ENCODE peak calls at places on chromosomes 6 and 20, in eight cellular contexts. A is endodermal cell, L is esophagus squamous epithelium, T is nephron progenitor cell, B is cardiac fibroblast, V is activated B cell treated with CpG ODN at 0.5 μM for 24 hours, U is mammary epithelial cell, J is RWPE1. W is an unnamed sample.

GRCh38 chr20:2775139-2775538 is 25.3 kb downstream of the CPXM1 start:
- DNase-seq in A (no peak), L (no peak), T (no peak), B (no peak), V (no peak), U (no peak), J (no peak), W (no peak)

GRCh38 chr6:43873806-43874714 is 104.0 kb downstream of the VEGFA start:
- DNase-seq in A (peak; percentile 87), L (no peak), T (peak; percentile 41), B (no peak), V (no peak), U (no peak), J (no peak), W (no peak)

GRCh38 chr6:157381631-157382621 is 936 bp downstream of the ZDHHC14 start:
- DNase-seq in A (peak; percentile 73), L (no peak), T (peak; percentile 56), B (peak; percentile 53), V (peak; percentile 64), U (peak; percentile 41), J (peak; percentile 54), W (peak; percentile 55)

GRCh38 chr20:37669062-37669772 is 24.6 kb upstream of the CTNNBL1 start:
- DNase-seq in A (peak; percentile 70), L (no peak), T (no peak), B (no peak), V (no peak), U (peak; percentile 30), J (peak; percentile 56), W (no peak)

GRCh38 chr20:49603209-49603627 is 35.3 kb upstream of the PTGIS start:
- DNase-seq in A (peak; percentile 82), L (no peak), T (no peak), B (peak; percentile 44), V (no peak), U (no peak), J (no peak), W (no peak)

GRCh38 chr20:4018015-4018748 is 2.8 kb upstream of the RNF24 start:
- DNase-seq in A (no peak), L (no peak), T (no peak), B (peak; percentile 65), V (no peak), U (peak; percentile 77), J (peak; percentile 69), W (no peak)

GRCh38 chr6:40308533-40309306 is 278.4 kb downstream of the LRFN2 start:
- DNase-seq in A (peak; percentile 97), L (no peak), T (peak; percentile 92), B (peak; percentile 36), V (peak; percentile 19), U (peak; percentile 45), J (peak; percentile 54), W (peak; percentile 87)

GRCh38 chr6:93416575-93417420 is 2.6 kb downstream of the EPHA7 start:
- DNase-seq in A (peak; percentile 83), L (no peak), T (peak; percentile 69), B (peak; percentile 40), V (no peak), U (peak; percentile 11), J (peak; percentile 11), W (peak; percentile 54)

GRCh38 chr6:37517411-37517812 is 17.7 kb upstream of the CCDC167 start:
- DNase-seq in A (no peak), L (no peak), T (no peak), B (no peak), V (no peak), U (no peak), J (no peak), W (no peak)

GRCh38 chr20:19073584-19074198 is 138.8 kb upstream of the SLC24A3 start:
- DNase-seq in A (peak; percentile 82), L (no peak), T (peak; percentile 17), B (peak; percentile 3), V (no peak), U (no peak), J (no peak), W (no peak)

GRCh38 chr6:153104220-153104619 is 26.9 kb downstream of the RGS17 start:
- DNase-seq in A (no peak), L (no peak), T (no peak), B (peak; percentile 32), V (no peak), U (no peak), J (no peak), W (no peak)

GRCh38 chr20:62447143-62447869 is 20.0 kb upstream of the RBBP8NL start:
- DNase-seq in A (no peak), L (no peak), T (no peak), B (no peak), V (no peak), U (no peak), J (no peak), W (no peak)

GRCh38 chr6:159305159-159305558 is 136.0 kb downstream of the FNDC1 start:
- DNase-seq in A (no peak), L (no peak), T (no peak), B (no peak), V (no peak), U (no peak), J (no peak), W (no peak)

GRCh38 chr6:130744601-130745382 is 82.4 kb upstream of the SMLR1 start:
- DNase-seq in A (no peak), L (no peak), T (no peak), B (no peak), V (no peak), U (no peak), J (no peak), W (no peak)

GRCh38 chr6:130752292-130752691 is 74.9 kb upstream of the SMLR1 start:
- DNase-seq in A (no peak), L (no peak), T (no peak), B (no peak), V (no peak), U (no peak), J (no peak), W (no peak)

GRCh38 chr6:130754786-130755367 is 72.3 kb upstream of the SMLR1 start:
- DNase-seq in A (no peak), L (no peak), T (no peak), B (no peak), V (no peak), U (no peak), J (no peak), W (no peak)

GRCh38 chr6:130749402-130749801 is 77.8 kb upstream of the SMLR1 start:
- DNase-seq in A (peak; percentile 60), L (no peak), T (peak; percentile 5), B (no peak), V (no peak), U (peak; percentile 2), J (no peak), W (no peak)
- TF ChIP-seq CTCF in A (peak; percentile 21), L (no peak), T (no peak), B (no peak), V (no peak), U (no peak), J (no peak), W (no peak)

DNA sequence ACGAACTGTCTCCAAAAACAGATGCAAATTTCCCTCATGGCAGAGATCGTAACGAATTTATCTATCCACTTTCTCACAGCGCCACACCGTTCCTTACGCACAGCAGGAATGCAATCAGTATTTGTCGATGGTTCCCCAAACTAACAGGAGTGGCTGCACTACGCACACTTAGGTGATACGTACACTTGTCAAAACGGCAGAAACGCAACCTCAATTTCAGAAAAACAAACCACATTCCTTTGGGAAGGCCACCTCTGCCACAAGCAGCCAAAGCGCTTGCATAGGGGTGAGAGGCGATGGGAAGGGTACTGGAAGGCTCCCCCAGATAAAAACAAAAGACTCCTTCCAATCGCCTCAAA is 638 bp downstream of the MDN1 start:
- DNase-seq in A (no peak), L (no peak), T (no peak), B (peak; percentile 46), V (no peak), U (peak; percentile 60), J (peak; percentile 20), W (no peak)
- TF ChIP-seq CTCF in A (no peak), L (no peak), T (no peak), B (no peak), V (no peak), U (no peak), J (no peak), W (no peak)

GRCh38 chr6:104617541-104618072 is 242.1 kb downstream of the HACE1 start:
- DNase-seq in A (no peak), L (no peak), T (no peak), B (no peak), V (no peak), U (no peak), J (no peak), W (no peak)

GRCh38 chr6:104625536-104625935 is 234.2 kb downstream of the HACE1 start:
- DNase-seq in A (peak; percentile 75), L (no peak), T (no peak), B (peak; percentile 95), V (no peak), U (peak; percentile 94), J (peak; percentile 87), W (no peak)

DNA sequence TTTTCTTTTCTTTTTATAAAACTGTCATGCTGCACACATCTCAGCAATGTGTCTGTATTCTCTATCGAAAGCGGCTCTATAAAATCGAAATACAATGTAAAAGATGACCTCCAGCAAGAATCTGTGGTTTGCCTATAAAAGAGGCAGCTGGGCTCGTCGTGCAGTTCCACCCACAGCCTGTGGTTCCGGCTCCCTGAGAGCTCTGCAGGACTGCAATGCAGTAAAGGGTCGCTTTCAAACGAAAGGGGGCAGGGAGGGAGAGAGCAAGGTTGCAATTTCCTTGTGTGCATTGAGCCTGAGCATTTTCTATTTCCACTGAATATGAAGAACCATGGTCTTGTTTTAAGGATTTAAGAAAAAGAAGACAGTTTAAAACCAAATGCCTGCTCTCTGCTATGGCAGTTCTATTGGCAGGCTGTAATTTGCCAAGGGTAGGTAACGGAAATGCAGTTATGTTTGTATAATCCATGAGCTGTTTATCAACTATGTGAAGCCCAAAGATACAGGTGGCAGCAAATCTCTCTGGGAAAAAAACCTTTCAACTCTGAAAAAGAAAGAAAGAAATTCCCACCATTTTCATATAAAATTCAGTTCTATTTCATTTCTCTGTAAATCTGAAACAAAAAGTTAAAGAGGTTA is 236.5 kb downstream of the HACE1 start:
- DNase-seq in A (peak; percentile 78), L (no peak), T (peak; percentile 21), B (no peak), V (no peak), U (no peak), J (no peak), W (no peak)
- TF ChIP-seq CTCF in A (peak; percentile 58), L (no peak), T (no peak), B (peak; percentile 32), V (no peak), U (peak; percentile 4), J (peak; percentile 17), W (no peak)

DNA sequence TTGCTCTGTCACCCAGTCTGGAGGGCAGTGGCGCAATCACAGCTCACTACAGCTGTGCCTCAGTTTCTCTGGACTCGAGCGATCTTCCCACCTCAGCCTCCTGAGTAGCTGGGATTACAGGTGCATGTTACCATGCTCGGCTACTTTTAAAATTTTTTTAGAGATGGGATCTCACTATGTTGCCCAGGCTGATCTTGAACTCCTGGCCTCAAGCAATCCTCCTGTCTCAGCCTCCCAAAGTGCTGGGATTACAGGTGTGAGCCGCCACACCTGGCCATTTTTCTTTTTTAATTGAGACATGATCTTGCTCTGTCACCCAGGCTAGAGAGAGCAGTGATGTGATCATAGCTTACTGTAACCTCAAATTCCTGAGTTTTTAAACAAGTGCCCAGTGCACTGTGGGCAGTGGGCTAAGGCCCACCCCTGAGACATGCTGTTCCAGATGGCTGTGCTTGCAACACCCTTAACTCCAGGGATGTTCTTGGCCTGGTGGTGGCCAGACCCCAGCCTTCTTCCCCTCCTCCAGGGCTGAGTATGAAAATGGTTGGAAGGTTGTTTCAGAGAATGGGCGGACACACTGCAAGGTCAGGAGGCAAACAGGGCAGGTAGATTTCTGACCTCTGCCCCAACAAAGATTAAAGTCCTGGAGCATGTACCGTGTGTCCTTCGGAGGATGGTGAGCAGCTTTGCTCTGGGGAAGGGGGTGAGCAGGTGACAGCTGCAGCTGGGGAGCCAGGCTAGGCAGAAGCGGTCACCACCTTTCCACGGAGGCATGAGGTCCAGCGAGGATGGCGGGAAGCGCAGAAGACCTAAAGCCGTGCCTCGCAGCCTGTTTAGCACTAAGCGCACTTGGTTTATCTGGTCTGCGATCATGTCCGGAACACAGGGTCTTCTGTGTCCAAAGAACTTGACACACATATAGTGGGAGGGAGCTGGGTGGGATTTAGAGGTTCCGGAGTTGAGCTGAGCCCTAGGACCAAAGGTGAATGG is 1.4 kb upstream of the FAM83C start:
- DNase-seq in A (no peak), L (no peak), T (no peak), B (no peak), V (no peak), U (no peak), J (no peak), W (no peak)
- TF ChIP-seq CTCF in A (no peak), L (no peak), T (no peak), B (no peak), V (no peak), U (no peak), J (no peak), W (no peak)

W was measured in mesothelial cell of epicardium.